ENCODE peak calls at places on chromosome 20, in eight cellular contexts. D, H, I, K, U, P, L and Y are unnamed samples. For H3K9me2, the result is how much of the 10 kb centered on the place peaks cover.

GRCh38 chr20:15919118-15919517 is 654.1 kb downstream of the KIF16B start:
- DNase-seq in D (no peak), U (no peak), L (no peak), K (no peak), I (peak), P (no peak), H (no peak), Y (no peak)

GRCh38 chr20:32479697-32480140 is 105.4 kb downstream of the NOL4L start:
- DNase-seq in L (no peak), K (no peak), H (no peak), D (no peak), U (no peak), P (no peak), I (no peak), Y (peak)

GRCh38 chr20:3340443-3340842 is 67.0 kb downstream of the DNAAF9 start:
- DNase-seq in K (no peak), H (no peak), U (no peak), L (no peak), P (peak), D (peak), I (no peak), Y (no peak)

GRCh38 chr20:47412073-47412472 is 55.6 kb upstream of the ZMYND8 start:
- DNase-seq in H (no peak), I (peak), K (peak), D (no peak), P (no peak), U (no peak), L (no peak), Y (no peak)

GRCh38 chr20:60035-60918 is 27.2 kb upstream of the DEFB125 start:
- DNase-seq in P (no peak), K (no peak), H (no peak), L (no peak), D (peak), I (no peak), U (no peak), Y (no peak)

GRCh38 chr20:1491891-1492642 is 847 bp upstream of the SIRPB2 start:
- DNase-seq in P (no peak), I (no peak), U (peak), D (no peak), K (no peak), L (no peak), H (no peak), Y (no peak)

GRCh38 chr20:5149892-5150225 is 23.1 kb downstream of the CDS2 start:
- DNase-seq in H (no peak), L (no peak), D (no peak), I (no peak), U (no peak), P (no peak), K (no peak), Y (no peak)

GRCh38 chr20:20864346-20865096 is 152.1 kb upstream of the RALGAPA2 start:
- DNase-seq in H (no peak), D (peak), P (no peak), L (peak), U (peak), I (no peak), K (no peak), Y (peak)

GRCh38 chr20:33788351-33789049 is 22.6 kb upstream of the CHMP4B start:
- DNase-seq in U (peak), H (no peak), K (no peak), D (no peak), P (no peak), I (no peak), L (no peak), Y (no peak)

GRCh38 chr20:21265457-21266190 is 37.5 kb upstream of the XRN2 start:
- DNase-seq in H (no peak), L (no peak), K (no peak), D (no peak), P (no peak), I (no peak), U (no peak), Y (no peak)

GRCh38 chr20:53778041-53778516 is 184.4 kb upstream of the ZNF217 start:
- DNase-seq in U (no peak), I (no peak), L (no peak), D (no peak), K (no peak), H (no peak), P (no peak), Y (no peak)

GRCh38 chr20:25864326-25864970 is 167.8 kb upstream of the ZNF337 start:
- DNase-seq in U (no peak), I (no peak), H (no peak), D (no peak), K (no peak), L (no peak), P (no peak), Y (no peak)

GRCh38 chr20:63594043-63594561 is 20.1 kb upstream of the HELZ2 start:
- DNase-seq in I (no peak), L (no peak), K (no peak), H (no peak), U (peak), D (peak), P (no peak), Y (no peak)

GRCh38 chr20:2799271-2799670 is 1.2 kb downstream of the CPXM1 start:
- DNase-seq in L (peak), I (no peak), P (no peak), K (no peak), H (no peak), D (no peak), U (no peak), Y (no peak)

GRCh38 chr20:13858496-13859270 is 73.9 kb downstream of the NDUFAF5 start:
- DNase-seq in P (no peak), U (no peak), L (no peak), I (no peak), D (peak), K (no peak), H (no peak), Y (no peak)

GRCh38 chr20:34549291-34549928 is 9.1 kb upstream of the MAP1LC3A start:
- DNase-seq in P (no peak), U (peak), L (peak), H (peak), K (no peak), I (no peak), D (peak), Y (peak)

GRCh38 chr20:2470051-2470431 is 548 bp downstream of the SNRPB start:
- DNase-seq in I (peak), K (peak), L (peak), D (peak), U (peak), H (no peak), P (peak), Y (peak)

GRCh38 chr20:15498926-15499325 is 1074.3 kb downstream of the KIF16B start:
- DNase-seq in I (no peak), L (no peak), K (no peak), D (no peak), U (no peak), H (no peak), P (no peak), Y (no peak)

GRCh38 chr20:63625771-63626423 is 1.0 kb downstream of the GMEB2 start:
- DNase-seq in K (peak), U (peak), I (peak), L (peak), H (no peak), D (peak), P (peak), Y (peak)

GRCh38 chr20:37393196-37393862 is 47.4 kb downstream of the SRC start:
- DNase-seq in I (no peak), D (no peak), L (no peak), H (no peak), K (no peak), U (no peak), P (peak), Y (no peak)

GRCh38 chr20:62208805-62209755 is 11.0 kb downstream of the HRH3 start:
- DNase-seq in L (peak), I (no peak), P (peak), U (peak), K (no peak), H (no peak), D (peak), Y (no peak)

GRCh38 chr20:48069626-48070025 is 284.3 kb upstream of the SULF2 start:
- DNase-seq in D (no peak), H (no peak), P (no peak), I (no peak), L (no peak), K (peak), U (no peak), Y (no peak)

GRCh38 chr20:62938105-62938888 is at the start of gene GID8:
- DNase-seq in H (no peak), D (peak), P (no peak), K (peak), L (peak), I (peak), U (peak), Y (peak)

GRCh38 chr20:8229090-8229489 is 97.0 kb downstream of the PLCB1 start:
- DNase-seq in K (no peak), D (no peak), I (no peak), L (no peak), U (no peak), P (no peak), H (no peak), Y (no peak)

GRCh38 chr20:19497064-19497463 is 261.0 kb upstream of the RIN2 start:
- DNase-seq in K (no peak), U (peak), L (no peak), H (no peak), P (no peak), I (no peak), D (peak), Y (no peak)

GRCh38 chr20:884983-885952 is 30.9 kb downstream of the ANGPT4 start:
- DNase-seq in D (peak), K (no peak), P (no peak), I (peak), L (peak), H (no peak), U (peak), Y (peak)

GRCh38 chr20:14214046-14214445 is 123.4 kb downstream of the FLRT3 start:
- DNase-seq in I (no peak), D (no peak), P (no peak), K (no peak), U (no peak), L (no peak), H (no peak), Y (no peak)

GRCh38 chr20:14673164-14673563 is 335.8 kb upstream of the FLRT3 start:
- DNase-seq in L (no peak), D (no peak), I (no peak), H (no peak), U (peak), K (no peak), P (no peak), Y (peak)

GRCh38 chr20:19830351-19830750 is 72.3 kb downstream of the RIN2 start:
- DNase-seq in H (no peak), D (no peak), U (no peak), K (no peak), I (no peak), L (no peak), P (no peak), Y (no peak)

GRCh38 chr20:1802385-1803215 is 92.6 kb upstream of the SIRPA start:
- DNase-seq in L (peak), U (peak), K (peak), H (no peak), I (peak), P (peak), D (peak), Y (peak)

GRCh38 chr20:53923745-53924369 is 146.5 kb downstream of the BCAS1 start:
- DNase-seq in H (no peak), D (no peak), U (no peak), I (no peak), K (peak), L (no peak), P (no peak), Y (no peak)

GRCh38 chr20:3927486-3928291 is 38.5 kb downstream of the PANK2 start:
- DNase-seq in L (peak), D (peak), H (no peak), K (peak), I (no peak), U (no peak), P (no peak), Y (peak)

GRCh38 chr20:51211191-51211590 is 188.3 kb upstream of the KCNG1 start:
- DNase-seq in D (no peak), P (no peak), K (no peak), I (peak), H (no peak), L (no peak), U (no peak), Y (no peak)

GRCh38 chr20:51204051-51204450 is 181.1 kb upstream of the KCNG1 start:
- DNase-seq in U (no peak), H (no peak), P (no peak), D (no peak), I (no peak), L (no peak), K (no peak), Y (no peak)

GRCh38 chr20:51206032-51206662 is 183.2 kb upstream of the KCNG1 start:
- DNase-seq in D (no peak), H (peak), I (no peak), L (peak), K (peak), P (no peak), U (no peak), Y (no peak)

GRCh38 chr20:51204794-51205193 is 181.9 kb upstream of the KCNG1 start:
- DNase-seq in K (no peak), I (no peak), U (no peak), L (no peak), P (peak), D (no peak), H (no peak), Y (no peak)

DNA sequence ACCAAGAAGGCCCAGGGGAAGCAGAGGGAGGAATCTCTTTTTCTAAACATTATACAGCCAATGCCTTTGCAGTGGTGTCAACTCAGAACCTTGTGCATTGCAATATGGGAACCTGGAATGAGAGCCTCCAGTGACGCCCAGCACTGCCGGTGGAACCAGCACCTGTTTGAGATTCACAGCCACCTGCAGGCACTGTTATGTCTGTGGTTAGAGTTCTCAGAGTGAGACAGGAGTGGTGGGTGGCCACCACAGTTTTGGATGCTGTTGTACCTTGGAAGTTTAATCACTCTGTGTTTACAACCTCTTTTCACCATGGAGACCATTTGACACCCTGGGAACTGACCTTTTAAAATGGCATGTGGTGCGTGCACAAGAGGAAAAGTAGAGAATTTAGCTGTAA is 185.3 kb upstream of the KCNG1 start:
- DNase-seq in P (no peak), L (no peak), K (no peak), H (no peak), D (no peak), I (peak), U (no peak), Y (no peak)
- H3K9me2 ChIP-seq in P (under half), L (under half), K (under half), H (under half), D (under half), I (under half), U (under half), Y (under half)

GRCh38 chr20:57664476-57664875 is 44.2 kb upstream of the ZBP1 start:
- DNase-seq in K (no peak), H (no peak), L (no peak), D (no peak), U (no peak), I (no peak), P (no peak), Y (no peak)
- H3K4me2 ChIP-seq in K (no peak), H (no peak), L (no peak), D (no peak), U (no peak), I (no peak), P (no peak), Y (no peak)

GRCh38 chr20:24779166-24779565 is 169.9 kb upstream of the CST7 start:
- DNase-seq in H (no peak), U (no peak), D (no peak), P (no peak), L (no peak), I (no peak), K (no peak), Y (no peak)

GRCh38 chr20:24776755-24777271 is 172.3 kb upstream of the CST7 start:
- DNase-seq in P (no peak), U (no peak), D (no peak), I (no peak), H (no peak), L (no peak), K (no peak), Y (no peak)

GRCh38 chr20:24779886-24780285 is 169.2 kb upstream of the CST7 start:
- DNase-seq in K (no peak), P (no peak), I (no peak), H (no peak), U (no peak), D (no peak), L (no peak), Y (no peak)

GRCh38 chr20:24777746-24778145 is 171.3 kb upstream of the CST7 start:
- DNase-seq in L (no peak), H (no peak), U (no peak), D (peak), K (no peak), I (no peak), P (no peak), Y (no peak)

GRCh38 chr20:24778585-24779031 is 170.5 kb upstream of the CST7 start:
- DNase-seq in H (no peak), I (no peak), K (no peak), U (peak), P (no peak), L (no peak), D (no peak), Y (no peak)
- TF ChIP-seq EZH2phosphoT487 in H (no peak), I (no peak), K (no peak), U (no peak), P (no peak), L (no peak), D (no peak), Y (no peak)

GRCh38 chr20:44089987-44090674 is 96.9 kb downstream of the JPH2 start:
- DNase-seq in H (peak), I (peak), P (no peak), K (peak), L (no peak), U (peak), D (peak), Y (peak)

GRCh38 chr20:44085616-44086434 is 101.2 kb downstream of the JPH2 start:
- DNase-seq in K (no peak), H (no peak), P (no peak), I (no peak), U (no peak), D (no peak), L (no peak), Y (no peak)

GRCh38 chr20:44084891-44085290 is 102.1 kb downstream of the JPH2 start:
- DNase-seq in K (no peak), U (no peak), P (no peak), D (no peak), I (no peak), H (no peak), L (no peak), Y (no peak)

GRCh38 chr20:44087051-44087856 is 99.7 kb downstream of the JPH2 start:
- DNase-seq in K (no peak), P (no peak), L (no peak), U (no peak), H (no peak), I (no peak), D (no peak), Y (no peak)

GRCh38 chr20:44087857-44088120 is 99.2 kb downstream of the JPH2 start:
- DNase-seq in L (no peak), I (no peak), H (no peak), D (no peak), U (no peak), P (no peak), K (no peak), Y (no peak)
- H3K9me2 ChIP-seq in L (under half), I (under half), H (under half), D (under half), U (under half), P (under half), K (under half), Y (under half)

DNA sequence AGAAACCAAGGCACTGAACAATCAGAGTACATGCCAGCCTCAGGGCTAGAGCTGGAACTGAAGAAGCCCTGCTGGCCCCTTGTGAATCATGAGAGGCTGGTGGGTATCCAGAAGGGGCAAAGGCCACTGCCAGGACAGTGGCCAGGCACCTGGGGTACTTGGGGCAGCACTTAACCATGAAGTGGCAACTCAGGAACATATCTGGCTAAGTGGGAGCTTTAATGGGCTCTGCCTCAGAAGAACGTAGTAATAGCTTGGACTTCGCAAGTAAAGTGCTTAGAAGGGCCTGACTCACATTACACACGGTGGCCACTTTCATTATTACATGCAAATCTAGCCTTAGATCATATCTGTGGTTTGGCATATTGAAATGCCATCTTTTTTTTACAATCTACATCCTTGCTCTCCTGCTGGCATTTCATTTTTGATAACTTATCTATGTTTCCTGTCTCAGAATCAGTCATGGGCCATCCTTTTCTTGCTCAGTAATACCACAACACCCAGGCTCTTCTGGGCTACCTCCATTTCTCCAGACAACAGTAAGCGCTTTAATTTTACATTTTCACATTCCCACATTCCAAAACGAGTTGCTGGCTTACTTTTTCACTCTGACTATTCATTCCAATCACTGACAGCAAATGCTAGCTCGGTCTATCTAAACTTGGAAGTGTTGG is 21.6 kb downstream of the NAPB start:
- DNase-seq in L (no peak), H (no peak), U (peak), I (no peak), D (peak), K (no peak), P (no peak), Y (no peak)
- H3K4me2 ChIP-seq in L (no peak), H (no peak), U (no peak), I (no peak), D (peak), K (no peak), P (peak), Y (no peak)